ENCODE peak calls at places on chromosomes 16 and 17, in nine cellular contexts. N, A, B, G, O, L, F, M and X are unnamed samples.

GRCh38 chr16:86965331-86965730 is 351.9 kb downstream of the C16orf95 start:
- DNase-seq in N (no peak), A (no peak), B (no peak), G (no peak), O (no peak), L (no peak), F (no peak), M (no peak), X (no peak)

GRCh38 chr16:89448656-89449055 is 41.7 kb downstream of the ANKRD11 start:
- DNase-seq in N (no peak), A (no peak), B (no peak), G (no peak), O (no peak), L (no peak), F (no peak), M (no peak), X (no peak)

GRCh38 chr16:1929105-1929504 is 10.9 kb upstream of the HS3ST6 start:
- DNase-seq in N (no peak), A (no peak), B (no peak), G (peak), O (peak), L (peak), F (no peak), M (no peak), X (peak)

GRCh38 chr16:58197314-58198012 is 443 bp downstream of the CSNK2A2 start:
- DNase-seq in N (no peak), A (no peak), B (no peak), G (no peak), O (peak), L (peak), F (no peak), M (no peak), X (peak)

GRCh38 chr17:14923981-14924380 is 341.1 kb downstream of the PMP22 start:
- DNase-seq in N (no peak), A (no peak), B (no peak), G (no peak), O (no peak), L (no peak), F (no peak), M (no peak), X (no peak)

GRCh38 chr17:77881545-77881944 is 77.0 kb upstream of the TNRC6C start:
- DNase-seq in N (no peak), A (no peak), B (no peak), G (no peak), O (peak), L (peak), F (peak), M (no peak), X (peak)

GRCh38 chr16:87165885-87166284 is 151.3 kb downstream of the C16orf95 start:
- DNase-seq in N (no peak), A (no peak), B (no peak), G (no peak), O (no peak), L (no peak), F (no peak), M (no peak), X (no peak)

GRCh38 chr16:48959204-48959603 is 322.4 kb downstream of the CBLN1 start:
- DNase-seq in N (no peak), A (no peak), B (no peak), G (no peak), O (no peak), L (no peak), F (no peak), M (no peak), X (no peak)

GRCh38 chr17:60857521-60857920 is 179.9 kb downstream of the BCAS3 start:
- DNase-seq in N (no peak), A (no peak), B (no peak), G (no peak), O (no peak), L (no peak), F (no peak), M (no peak), X (no peak)

GRCh38 chr16:20676268-20676828 is 21.1 kb downstream of the ACSM1 start:
- DNase-seq in N (peak), A (no peak), B (no peak), G (no peak), O (no peak), L (no peak), F (peak), M (no peak), X (peak)

GRCh38 chr17:37359682-37360188 is 16.1 kb upstream of the C17orf78 start:
- DNase-seq in N (no peak), A (no peak), B (no peak), G (no peak), O (no peak), L (no peak), F (no peak), M (no peak), X (no peak)

GRCh38 chr17:45043268-45043681 is 8.2 kb downstream of the DCAKD start:
- DNase-seq in N (no peak), A (no peak), B (no peak), G (no peak), O (no peak), L (peak), F (no peak), M (no peak), X (no peak)

GRCh38 chr17:8426094-8426720 is 9.5 kb upstream of the NDEL1 start:
- DNase-seq in N (no peak), A (no peak), B (no peak), G (no peak), O (no peak), L (no peak), F (no peak), M (no peak), X (no peak)

GRCh38 chr17:16283705-16284104 is 66.7 kb downstream of the PIGL start:
- DNase-seq in N (peak), A (no peak), B (no peak), G (no peak), O (no peak), L (no peak), F (no peak), M (no peak), X (no peak)

GRCh38 chr17:16282522-16282921 is 65.5 kb downstream of the PIGL start:
- DNase-seq in N (peak), A (peak), B (no peak), G (no peak), O (no peak), L (no peak), F (no peak), M (no peak), X (no peak)

GRCh38 chr17:16286009-16286946 is 67.0 kb downstream of the CENPV start:
- DNase-seq in N (peak), A (peak), B (peak), G (peak), O (peak), L (peak), F (peak), M (peak), X (peak)

GRCh38 chr17:16285646-16286008 is 67.6 kb downstream of the CENPV start:
- DNase-seq in N (no peak), A (no peak), B (no peak), G (no peak), O (no peak), L (no peak), F (no peak), M (no peak), X (no peak)

GRCh38 chr17:16281351-16281750 is 64.3 kb downstream of the PIGL start:
- DNase-seq in N (no peak), A (no peak), B (no peak), G (no peak), O (no peak), L (no peak), F (no peak), M (no peak), X (no peak)
- TF ChIP-seq MAX in N (no peak), A (no peak), B (no peak), G (no peak), O (no peak), L (no peak), F (no peak), M (no peak), X (no peak)

GRCh38 chr17:21286066-21286770 is 1.7 kb downstream of the MAP2K3 start:
- DNase-seq in N (peak), A (peak), B (no peak), G (peak), O (peak), L (peak), F (no peak), M (peak), X (peak)

GRCh38 chr17:21288581-21289017 is 4.1 kb downstream of the MAP2K3 start:
- DNase-seq in N (no peak), A (no peak), B (no peak), G (no peak), O (no peak), L (no peak), F (peak), M (no peak), X (peak)

GRCh38 chr17:21287703-21288449 is 3.4 kb downstream of the MAP2K3 start:
- DNase-seq in N (peak), A (peak), B (no peak), G (peak), O (no peak), L (peak), F (peak), M (peak), X (peak)

GRCh38 chr17:21285164-21286065 is 904 bp downstream of the MAP2K3 start:
- DNase-seq in N (peak), A (no peak), B (no peak), G (no peak), O (no peak), L (peak), F (no peak), M (no peak), X (peak)

DNA sequence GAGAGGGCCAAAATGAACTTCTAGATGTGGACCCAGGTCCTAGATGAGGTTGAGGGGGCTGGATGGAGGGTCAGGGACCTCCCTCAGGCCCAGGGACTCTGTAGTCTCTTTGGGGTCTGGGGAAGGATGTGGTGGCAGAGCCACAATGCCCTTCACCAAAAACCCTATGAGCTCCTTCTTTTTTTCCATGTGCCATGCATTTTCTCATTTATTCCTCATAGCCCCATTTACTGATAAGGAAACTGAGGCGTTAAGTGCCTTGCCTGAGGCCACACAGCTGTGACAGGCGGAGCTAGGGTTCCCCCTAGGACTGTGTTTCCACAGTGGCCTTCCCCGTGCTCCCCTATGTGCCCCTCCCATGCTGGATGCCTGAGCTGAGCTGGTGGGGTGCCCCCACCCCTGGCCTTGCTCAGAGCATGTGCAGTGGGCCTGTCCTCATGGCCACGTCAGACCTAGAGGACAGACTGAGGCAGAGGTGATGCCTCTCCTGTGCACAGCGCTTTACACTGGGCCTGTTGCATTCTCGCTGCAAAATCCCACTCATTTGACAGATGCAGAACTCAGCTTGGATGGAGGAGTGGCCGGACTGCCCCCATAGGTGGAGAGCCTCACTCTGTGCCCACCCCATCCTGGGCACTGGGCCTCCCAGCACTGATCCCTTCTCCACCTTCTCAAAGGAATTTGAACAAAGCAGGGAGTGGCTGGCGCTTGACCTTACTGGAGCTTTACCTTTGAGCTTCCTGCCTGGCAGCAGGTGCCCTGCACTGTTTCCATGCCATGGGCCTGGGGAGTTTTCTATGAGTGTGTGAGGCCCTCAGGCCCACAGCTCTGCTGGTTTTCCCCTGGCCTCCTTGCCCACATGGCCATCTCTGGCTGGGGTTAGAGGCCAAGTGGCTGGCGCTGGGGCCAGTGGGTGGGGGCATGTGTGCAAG is 2.5 kb downstream of the MAP2K3 start:
- DNase-seq in N (no peak), A (peak), B (no peak), G (no peak), O (no peak), L (no peak), F (no peak), M (peak), X (peak)
- H3K4me3 ChIP-seq in N (peak), A (peak), B (no peak), G (peak), O (peak), L (peak), F (peak), M (peak), X (peak)

GRCh38 chr17:57284984-57285646 is 28.8 kb downstream of the MSI2 start:
- DNase-seq in N (no peak), A (no peak), B (no peak), G (no peak), O (peak), L (no peak), F (peak), M (peak), X (peak)
- TF ChIP-seq MAX in N (no peak), A (no peak), B (no peak), G (no peak), O (no peak), L (no peak), F (no peak), M (no peak), X (peak)

GRCh38 chr16:75264531-75264998 is 13.1 kb upstream of the BCAR1 start:
- DNase-seq in N (peak), A (no peak), B (no peak), G (no peak), O (no peak), L (peak), F (no peak), M (no peak), X (no peak)
- H3K4me3 ChIP-seq in N (peak), A (peak), B (peak), G (peak), O (peak), L (peak), F (peak), M (peak), X (no peak)

DNA sequence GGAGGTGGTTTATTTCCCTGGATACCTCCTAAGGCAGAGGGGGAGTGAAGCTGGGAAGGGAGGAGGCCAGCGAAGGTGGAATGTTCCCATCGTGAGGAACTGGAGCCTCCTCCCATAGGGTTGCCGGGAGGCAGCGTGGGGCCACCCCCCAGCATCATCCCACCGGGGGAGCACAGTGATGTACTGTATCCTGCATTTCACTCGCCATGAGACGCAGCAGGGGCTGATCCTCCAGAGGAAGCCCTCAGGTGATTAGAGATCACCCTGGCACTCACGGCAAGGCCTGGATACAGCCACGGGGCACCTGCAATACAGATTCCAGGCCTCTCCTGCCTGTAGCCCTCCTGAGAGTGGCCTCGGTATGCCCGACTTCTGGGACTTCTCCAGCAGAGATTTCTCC is 25.5 kb upstream of the BEAN1 start:
- DNase-seq in N (no peak), A (no peak), B (no peak), G (no peak), O (no peak), L (no peak), F (no peak), M (no peak), X (no peak)
- TF ChIP-seq MAX in N (no peak), A (no peak), B (no peak), G (no peak), O (no peak), L (no peak), F (no peak), M (no peak), X (no peak)

GRCh38 chr17:75784473-75785015 is at the start of gene UNK:
- DNase-seq in N (peak), A (peak), B (peak), G (peak), O (peak), L (peak), F (peak), M (peak), X (peak)

GRCh38 chr17:75783803-75784472 is 668 bp upstream of the UNK start:
- DNase-seq in N (no peak), A (no peak), B (no peak), G (no peak), O (no peak), L (no peak), F (no peak), M (no peak), X (no peak)

GRCh38 chr17:75783069-75783783 is 1.4 kb upstream of the UNK start:
- DNase-seq in N (peak), A (peak), B (no peak), G (no peak), O (no peak), L (peak), F (peak), M (peak), X (peak)

GRCh38 chr17:75785016-75785769 is 587 bp downstream of the UNK start:
- DNase-seq in N (no peak), A (peak), B (no peak), G (peak), O (peak), L (peak), F (peak), M (peak), X (peak)

DNA sequence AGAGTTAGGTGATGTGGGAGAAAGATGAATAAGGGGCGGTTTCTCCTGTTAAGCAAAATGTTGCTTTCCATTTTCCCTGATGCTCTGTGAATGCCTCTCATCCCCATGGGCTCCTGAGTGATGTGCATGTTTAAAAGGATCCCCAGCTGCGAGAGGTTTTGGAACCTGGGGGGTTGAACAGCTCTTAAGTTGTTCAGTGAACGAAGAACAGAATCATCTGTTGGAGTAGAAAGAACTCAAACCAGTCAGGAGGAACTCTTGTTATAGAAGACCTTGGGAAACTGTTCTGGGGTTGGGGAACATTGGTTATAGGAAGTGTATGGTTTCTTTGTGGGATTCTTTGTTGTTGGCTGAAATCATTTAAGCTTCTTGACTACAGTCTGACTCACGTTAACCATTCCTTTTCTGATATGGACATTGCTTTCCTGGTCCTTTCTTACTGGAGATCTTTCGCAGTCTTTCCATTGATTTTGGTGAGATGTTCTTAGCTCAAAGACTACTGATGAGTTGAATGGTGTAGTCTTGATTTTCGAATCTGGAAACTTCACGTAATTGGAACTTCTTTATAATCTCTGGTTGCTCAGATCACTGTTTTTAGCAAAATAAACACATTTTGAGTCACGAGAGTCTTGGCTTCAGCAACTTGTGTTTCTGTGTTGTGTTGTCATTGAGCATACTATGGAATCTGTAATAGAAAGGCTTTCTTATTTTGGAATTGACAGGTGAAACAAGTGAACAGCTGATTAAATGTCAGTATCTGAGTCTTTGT is 1.3 kb downstream of the UNK start:
- DNase-seq in N (peak), A (no peak), B (no peak), G (no peak), O (no peak), L (peak), F (no peak), M (no peak), X (peak)
- H3K4me3 ChIP-seq in N (peak), A (peak), B (peak), G (peak), O (peak), L (peak), F (peak), M (peak), X (peak)

GRCh38 chr17:48633266-48633816 is 7.2 kb upstream of the HOXB9 start:
- DNase-seq in N (no peak), A (no peak), B (no peak), G (no peak), O (no peak), L (no peak), F (no peak), M (no peak), X (no peak)
- TF ChIP-seq MAX in N (no peak), A (no peak), B (peak), G (no peak), O (no peak), L (no peak), F (no peak), M (no peak), X (no peak)

GRCh38 chr17:35447494-35447893 is 1.1 kb downstream of the SLFN13 start:
- DNase-seq in N (no peak), A (no peak), B (no peak), G (no peak), O (no peak), L (no peak), F (no peak), M (no peak), X (peak)
- H3K4me3 ChIP-seq in N (no peak), A (no peak), B (peak), G (peak), O (no peak), L (no peak), F (peak), M (no peak), X (peak)

GRCh38 chr17:52419256-52419655 is 260.7 kb upstream of the CA10 start:
- DNase-seq in N (no peak), A (no peak), B (no peak), G (no peak), O (no peak), L (no peak), F (no peak), M (peak), X (no peak)
- TF ChIP-seq MAX in N (no peak), A (no peak), B (no peak), G (no peak), O (no peak), L (no peak), F (no peak), M (no peak), X (no peak)